ENCODE peak calls at places on chromosomes 4 and X, in eight cellular contexts. V, Q, E, F, X, Z, W and G are unnamed samples.

GRCh38 chrX:21487832-21488231 is 113.6 kb downstream of the CNKSR2 start:
- DNase-seq in Q (no peak), X (no peak), F (no peak), Z (no peak), W (no peak), V (no peak), E (no peak), G (no peak)

GRCh38 chr4:2878346-2878745 is 34.7 kb downstream of the ADD1 start:
- DNase-seq in F (no peak), Z (no peak), V (no peak), E (no peak), Q (peak), X (no peak), W (no peak), G (no peak)

GRCh38 chr4:40164459-40164858 is 32.4 kb upstream of the RHOH start:
- DNase-seq in E (no peak), X (no peak), W (no peak), Q (no peak), F (no peak), V (no peak), Z (no peak), G (no peak)

GRCh38 chrX:43892471-43892870 is 10.2 kb upstream of the MAOB start:
- DNase-seq in Q (no peak), W (no peak), V (no peak), E (no peak), X (no peak), F (no peak), Z (no peak), G (no peak)

GRCh38 chr4:164462471-164462870 is 291.5 kb upstream of the SMIM31 start:
- DNase-seq in V (no peak), X (no peak), W (no peak), Z (no peak), F (no peak), E (no peak), Q (no peak), G (no peak)

GRCh38 chrX:153688900-153689590 is 1.3 kb downstream of the SLC6A8 start:
- DNase-seq in Q (no peak), W (peak), X (no peak), V (no peak), Z (no peak), E (no peak), F (no peak), G (peak)

GRCh38 chrX:111447298-111447697 is 35.3 kb upstream of the DCX start:
- DNase-seq in W (no peak), F (peak), V (no peak), Z (no peak), E (no peak), X (no peak), Q (no peak), G (peak)

GRCh38 chr4:110032603-110033002 is 119.9 kb downstream of the EGF start:
- DNase-seq in E (no peak), Z (no peak), X (no peak), W (no peak), F (no peak), Q (no peak), V (no peak), G (no peak)

GRCh38 chr4:173761938-173762337 is 231.9 kb upstream of the HAND2 start:
- DNase-seq in E (no peak), F (no peak), V (no peak), W (no peak), X (no peak), Q (no peak), Z (no peak), G (no peak)

GRCh38 chr4:112898357-112899141 is 150.9 kb upstream of the ANK2 start:
- DNase-seq in Z (no peak), E (no peak), Q (no peak), F (no peak), V (no peak), W (no peak), X (no peak), G (no peak)

GRCh38 chr4:107755841-107756356 is 35.9 kb upstream of the PAPSS1 start:
- DNase-seq in E (no peak), Q (no peak), F (no peak), Z (no peak), W (no peak), X (no peak), V (no peak), G (no peak)

GRCh38 chr4:995311-996026 is 2.3 kb upstream of the SLC26A1 start:
- DNase-seq in F (no peak), Q (no peak), Z (no peak), V (no peak), E (no peak), X (no peak), W (no peak), G (no peak)

GRCh38 chr4:3436798-3437581 is 4.8 kb upstream of the HGFAC start:
- DNase-seq in F (no peak), X (no peak), E (no peak), V (no peak), W (no peak), Z (no peak), Q (no peak), G (peak)

GRCh38 chr4:173547889-173548288 is 17.9 kb upstream of the HAND2 start:
- DNase-seq in E (no peak), V (no peak), Z (no peak), X (no peak), Q (no peak), W (no peak), F (no peak), G (no peak)

GRCh38 chrX:23525531-23525930 is 141.8 kb upstream of the PRDX4 start:
- DNase-seq in X (no peak), Z (no peak), V (no peak), W (no peak), F (no peak), E (no peak), Q (no peak), G (no peak)

GRCh38 chrX:18997916-18998315 is 14.0 kb upstream of the PHKA2 start:
- DNase-seq in F (no peak), W (no peak), Q (no peak), E (no peak), V (no peak), Z (peak), X (no peak), G (no peak)

GRCh38 chrX:37350034-37350365 is 836 bp downstream of the PRRG1 start:
- DNase-seq in Z (no peak), W (no peak), X (no peak), Q (no peak), F (no peak), V (no peak), E (no peak), G (no peak)

GRCh38 chr4:80265571-80266266 is 745 bp upstream of the FGF5 start:
- DNase-seq in W (no peak), V (no peak), Z (no peak), X (no peak), F (no peak), E (no peak), Q (no peak), G (no peak)

GRCh38 chrX:40172169-40172979 is 74.6 kb upstream of the BCOR start:
- DNase-seq in E (no peak), X (peak), F (peak), W (no peak), Q (no peak), Z (no peak), V (no peak), G (no peak)

GRCh38 chrX:43961699-43962098 is 11.5 kb downstream of the NDP start:
- DNase-seq in E (no peak), Z (no peak), F (no peak), Q (no peak), V (no peak), W (no peak), X (no peak), G (no peak)

GRCh38 chrX:10972731-10973130 is 138.4 kb upstream of the HCCS start:
- DNase-seq in V (no peak), Q (no peak), F (no peak), X (no peak), E (no peak), Z (no peak), W (no peak), G (no peak)

GRCh38 chr4:187204389-187204920 is 480.8 kb upstream of the FAT1 start:
- DNase-seq in X (no peak), E (no peak), Z (no peak), F (no peak), Q (no peak), V (no peak), W (no peak), G (no peak)

GRCh38 chr4:126839066-126839465 is 793.7 kb upstream of the INTU start:
- DNase-seq in E (no peak), Z (no peak), W (no peak), V (no peak), Q (no peak), X (no peak), F (no peak), G (no peak)

GRCh38 chrX:19724409-19724808 is 163.0 kb downstream of the SH3KBP1 start:
- DNase-seq in Z (no peak), F (no peak), W (no peak), V (no peak), E (no peak), Q (no peak), X (no peak), G (no peak)

GRCh38 chr4:132123870-132124623 is 1025.0 kb upstream of the PCDH10 start:
- DNase-seq in X (no peak), W (no peak), F (no peak), E (no peak), Z (no peak), Q (no peak), V (no peak), G (no peak)

GRCh38 chr4:8703857-8704495 is 111.4 kb downstream of the CPZ start:
- DNase-seq in Q (no peak), Z (no peak), V (no peak), E (no peak), F (no peak), X (peak), W (no peak), G (no peak)

GRCh38 chr4:126727461-126727860 is 905.3 kb upstream of the INTU start:
- DNase-seq in E (no peak), W (no peak), X (no peak), F (no peak), Z (no peak), V (no peak), Q (no peak), G (no peak)

GRCh38 chr4:26746742-26747351 is 113.8 kb upstream of the STIM2 start:
- DNase-seq in Z (no peak), E (no peak), F (peak), W (no peak), Q (no peak), X (no peak), V (no peak), G (no peak)

GRCh38 chrX:47585273-47585672 is 3.0 kb downstream of the TIMP1 start:
- DNase-seq in W (no peak), F (no peak), V (no peak), X (no peak), Z (peak), E (no peak), Q (no peak), G (no peak)

GRCh38 chrX:132615396-132616131 is 126.7 kb upstream of the MBNL3 start:
- DNase-seq in W (no peak), E (peak), Q (peak), Z (no peak), V (peak), X (no peak), F (peak), G (peak)

GRCh38 chrX:68354869-68355628 is 78.2 kb downstream of the OPHN1 start:
- DNase-seq in Z (no peak), Q (no peak), V (no peak), X (no peak), W (no peak), E (no peak), F (no peak), G (no peak)

GRCh38 chrX:109709129-109709631 is 23.9 kb downstream of the ACSL4 start:
- DNase-seq in Z (no peak), F (no peak), W (no peak), V (no peak), Q (no peak), X (no peak), E (no peak), G (no peak)

GRCh38 chrX:42708222-42708621 is 69.7 kb downstream of the PPP1R2C start:
- DNase-seq in Z (no peak), F (no peak), E (no peak), X (no peak), Q (no peak), W (no peak), V (no peak), G (no peak)

GRCh38 chr4:110702326-110702725 is 79.4 kb upstream of the PITX2 start:
- DNase-seq in Q (no peak), X (no peak), E (no peak), F (no peak), W (no peak), Z (no peak), V (no peak), G (no peak)

GRCh38 chrX:35380808-35381700 is 417.1 kb upstream of the MAGEB16 start:
- DNase-seq in Q (no peak), F (no peak), Z (no peak), X (no peak), W (no peak), V (no peak), E (no peak), G (no peak)

GRCh38 chr4:24632011-24632410 is 47.7 kb upstream of the DHX15 start:
- DNase-seq in Z (no peak), Q (no peak), E (no peak), W (no peak), V (no peak), X (no peak), F (no peak), G (no peak)